ENCODE peak calls at places on chromosomes 11 and 22, in nine cellular contexts. Y, O, Q, V, I, N, A, K and Z are unnamed samples.

GRCh38 chr11:127616171-127616570 is 615.6 kb upstream of the KIRREL3 start:
- DNase-seq in Y (no peak), O (no peak), Q (no peak), V (no peak), I (no peak), N (no peak), A (no peak), K (no peak), Z (no peak)

GRCh38 chr11:35105319-35106063 is 33.5 kb upstream of the CD44 start:
- DNase-seq in Y (peak; percentile 65), O (no peak), Q (no peak), V (no peak), I (no peak), N (no peak), A (no peak), K (no peak), Z (no peak)

GRCh38 chr11:122146475-122146874 is 30.5 kb upstream of the BLID start:
- DNase-seq in Y (no peak), O (no peak), Q (no peak), V (no peak), I (peak; percentile 92), N (no peak), A (no peak), K (no peak), Z (no peak)

GRCh38 chr11:100929377-100929776 is 200.2 kb downstream of the PGR start:
- DNase-seq in Y (no peak), O (no peak), Q (no peak), V (no peak), I (peak; percentile 49), N (no peak), A (no peak), K (no peak), Z (no peak)

GRCh38 chr11:22976146-22976545 is 115.9 kb upstream of the CCDC179 start:
- DNase-seq in Y (no peak), O (no peak), Q (no peak), V (peak; percentile 30), I (peak; percentile 85), N (no peak), A (no peak), K (no peak), Z (no peak)

GRCh38 chr22:33625959-33626358 is 294.3 kb downstream of the LARGE1 start:
- DNase-seq in Y (no peak), O (no peak), Q (no peak), V (no peak), I (no peak), N (no peak), A (no peak), K (no peak), Z (no peak)

GRCh38 chr11:833114-833791 is 501 bp downstream of the CD151 start:
- DNase-seq in Y (no peak), O (peak; percentile 80), Q (peak; percentile 51), V (peak; percentile 64), I (no peak), N (peak; percentile 89), A (peak; percentile 51), K (peak; percentile 45), Z (no peak)

GRCh38 chr11:121328213-121328966 is 35.8 kb downstream of the SC5D start:
- DNase-seq in Y (no peak), O (no peak), Q (no peak), V (no peak), I (no peak), N (no peak), A (peak; percentile 23), K (no peak), Z (no peak)

GRCh38 chr22:44870021-44870420 is 117.6 kb downstream of the ARHGAP8 start:
- DNase-seq in Y (no peak), O (no peak), Q (no peak), V (no peak), I (peak; percentile 66), N (no peak), A (no peak), K (peak; percentile 29), Z (no peak)

GRCh38 chr11:128130052-128130451 is 457.3 kb downstream of the ETS1 start:
- DNase-seq in Y (no peak), O (no peak), Q (no peak), V (no peak), I (no peak), N (no peak), A (no peak), K (no peak), Z (no peak)

GRCh38 chr11:113519989-113520613 is 44.9 kb upstream of the DRD2 start:
- DNase-seq in Y (no peak), O (no peak), Q (no peak), V (no peak), I (peak; percentile 19), N (no peak), A (no peak), K (peak; percentile 82), Z (no peak)

DNA sequence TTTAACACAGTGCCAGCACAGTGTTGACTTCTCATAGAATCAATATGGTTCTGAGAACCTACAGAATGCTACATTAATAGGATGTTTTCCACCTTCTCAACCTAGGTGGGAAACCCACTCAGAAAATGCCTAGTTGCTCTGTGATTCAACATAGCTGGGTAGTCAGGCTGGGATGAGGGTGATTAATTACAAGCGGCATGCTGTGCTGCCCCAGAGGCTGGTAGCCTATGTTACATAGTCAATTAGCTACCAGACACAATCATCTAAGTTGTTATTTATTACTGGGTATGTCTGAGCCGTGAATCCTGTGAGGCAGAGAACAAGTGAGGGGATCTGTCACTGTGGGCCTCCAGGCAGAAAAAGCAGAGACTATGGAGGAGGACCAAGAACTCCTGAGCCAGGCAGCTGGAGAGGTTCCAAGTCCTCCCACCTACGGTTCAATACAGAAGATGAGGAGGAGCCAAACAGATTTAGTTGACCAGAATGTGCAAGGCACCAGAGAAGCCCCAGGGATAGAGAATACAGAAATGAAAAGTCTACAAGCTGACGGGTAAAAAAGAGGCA is 186.6 kb upstream of the BDNF start:
- DNase-seq in Y (no peak), O (no peak), Q (no peak), V (no peak), I (no peak), N (no peak), A (no peak), K (peak; percentile 40), Z (no peak)
- H3K36me3 ChIP-seq in Y (no peaks in the 10 kb centered on the region), O (no peaks in the 10 kb centered on the region), Q (no peaks in the 10 kb centered on the region), V (no peaks in the 10 kb centered on the region), I (no peaks in the 10 kb centered on the region), N (no peaks in the 10 kb centered on the region), A (no peaks in the 10 kb centered on the region), K (no peaks in the 10 kb centered on the region), Z (no peaks in the 10 kb centered on the region)

GRCh38 chr11:44572431-44572830 is 7.0 kb downstream of the CD82 start:
- DNase-seq in Y (no peak), O (no peak), Q (no peak), V (no peak), I (no peak), N (peak; percentile 58), A (no peak), K (no peak), Z (no peak)
- H3K27ac ChIP-seq in Y (no peak overlapping the region), O (no peak overlapping the region), Q (no peak overlapping the region), V (no peak overlapping the region), I (no peak overlapping the region), N (peak overlapping the region; percentile 92), A (no peak overlapping the region), K (no peak overlapping the region), Z (no peak overlapping the region)

GRCh38 chr11:72820439-72821139 is 6.4 kb downstream of the ATG16L2 start:
- DNase-seq in Y (no peak), O (no peak), Q (no peak), V (no peak), I (no peak), N (no peak), A (no peak), K (no peak), Z (no peak)
- H3K36me3 ChIP-seq in Y (no peaks in the 10 kb centered on the region), O (peaks cover 19% of the 10 kb centered on the region), Q (peaks cover 33% of the 10 kb centered on the region), V (no peaks in the 10 kb centered on the region), I (no peaks in the 10 kb centered on the region), N (peaks cover 82% of the 10 kb centered on the region), A (peaks cover 32% of the 10 kb centered on the region), K (no peaks in the 10 kb centered on the region), Z (no peaks in the 10 kb centered on the region)

GRCh38 chr11:125141686-125142535 is 22.6 kb upstream of the PKNOX2 start:
- DNase-seq in Y (peak; percentile 15), O (peak; percentile 64), Q (peak; percentile 42), V (peak; percentile 46), I (peak; percentile 63), N (peak; percentile 87), A (peak; percentile 72), K (peak; percentile 77), Z (no peak)

GRCh38 chr11:125146232-125146631 is 18.3 kb upstream of the PKNOX2 start:
- DNase-seq in Y (no peak), O (no peak), Q (no peak), V (no peak), I (no peak), N (no peak), A (no peak), K (no peak), Z (no peak)

GRCh38 chr11:125141178-125141577 is 23.4 kb upstream of the PKNOX2 start:
- DNase-seq in Y (no peak), O (no peak), Q (no peak), V (no peak), I (no peak), N (no peak), A (no peak), K (no peak), Z (no peak)

GRCh38 chr11:125138966-125139365 is 25.6 kb upstream of the PKNOX2 start:
- DNase-seq in Y (no peak), O (no peak), Q (no peak), V (no peak), I (no peak), N (no peak), A (no peak), K (no peak), Z (no peak)

DNA sequence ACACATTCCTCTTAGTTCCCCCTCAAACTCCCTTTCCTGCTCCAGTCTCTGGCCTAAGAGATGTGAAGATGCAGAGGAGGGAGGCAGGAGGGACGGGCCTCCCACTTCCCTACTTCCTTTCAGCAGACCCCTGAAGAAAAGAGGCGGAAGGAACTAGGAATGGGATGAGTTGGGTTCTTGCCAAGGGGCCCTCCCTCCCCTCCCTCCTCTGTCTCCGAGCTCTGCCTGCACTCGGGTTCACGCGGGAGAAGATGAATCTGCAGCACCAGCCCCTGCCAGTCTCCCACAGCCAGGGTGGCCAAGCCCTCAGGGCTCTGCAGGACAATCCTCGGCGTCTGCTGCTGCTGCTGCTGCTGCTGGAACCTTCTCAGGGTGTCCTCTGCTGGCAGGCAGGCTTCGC is 24.3 kb upstream of the PKNOX2 start:
- DNase-seq in Y (no peak), O (no peak), Q (no peak), V (no peak), I (no peak), N (no peak), A (no peak), K (no peak), Z (no peak)
- H3K27ac ChIP-seq in Y (no peak overlapping the region), O (no peak overlapping the region), Q (no peak overlapping the region), V (no peak overlapping the region), I (no peak overlapping the region), N (no peak overlapping the region), A (no peak overlapping the region), K (no peak overlapping the region), Z (no peak overlapping the region)

GRCh38 chr11:65131895-65132237 is 2.5 kb downstream of the SYVN1 start:
- DNase-seq in Y (no peak), O (peak; percentile 44), Q (no peak), V (no peak), I (no peak), N (peak; percentile 74), A (no peak), K (no peak), Z (no peak)
- H3K36me3 ChIP-seq in Y (peaks cover 13% of the 10 kb centered on the region), O (peaks cover 64% of the 10 kb centered on the region), Q (peaks cover 49% of the 10 kb centered on the region), V (no peaks in the 10 kb centered on the region), I (peaks cover 38% of the 10 kb centered on the region), N (peaks cover 58% of the 10 kb centered on the region), A (peaks cover 56% of the 10 kb centered on the region), K (peaks cover 56% of the 10 kb centered on the region), Z (no peaks in the 10 kb centered on the region)

GRCh38 chr11:71286701-71287643 is 34.6 kb upstream of the SHANK2 start:
- DNase-seq in Y (no peak), O (no peak), Q (no peak), V (no peak), I (peak; percentile 57), N (no peak), A (no peak), K (peak; percentile 15), Z (no peak)
- H3K27ac ChIP-seq in Y (no peak overlapping the region), O (no peak overlapping the region), Q (no peak overlapping the region), V (no peak overlapping the region), I (peak overlapping the region; percentile 27), N (no peak overlapping the region), A (no peak overlapping the region), K (no peak overlapping the region), Z (no peak overlapping the region)